ENCODE peak calls at places on chromosomes 16 and 17, in six cellular contexts. I is GM03348; P is Calu3; X is CD8-positive, alpha-beta memory T cell; R is AG10803; T is retina. G is an unnamed sample.

GRCh38 chr16:24430937-24431760 is 108.2 kb upstream of the RBBP6 start:
- DNase-seq in I (no peak), P (no peak), X (no peak), R (no peak), T (no peak), G (no peak)

GRCh38 chr17:57900991-57901743 is 51.3 kb upstream of the MRPS23 start:
- DNase-seq in I (no peak), P (peak; percentile 44), X (no peak), R (no peak), T (no peak), G (no peak)

GRCh38 chr17:40910441-40910841 is 25.4 kb upstream of the KRT20 start:
- DNase-seq in I (peak; percentile 60), P (no peak), X (no peak), R (peak; percentile 89), T (no peak), G (no peak)

GRCh38 chr16:21033707-21034106 is 116.9 kb downstream of the DNAH3 start:
- DNase-seq in I (no peak), P (no peak), X (no peak), R (peak; percentile 2), T (no peak), G (no peak)

GRCh38 chr17:82120148-82120547 is 22.1 kb upstream of the FASN start:
- DNase-seq in I (no peak), P (no peak), X (no peak), R (peak; percentile 38), T (no peak), G (no peak)

GRCh38 chr16:59039066-59039465 is 304.9 kb upstream of the GOT2 start:
- DNase-seq in I (peak; percentile 3), P (no peak), X (no peak), R (peak; percentile 64), T (no peak), G (no peak)

GRCh38 chr17:35244345-35245195 is 1.7 kb downstream of the SLFN5 start:
- DNase-seq in I (peak; percentile 79), P (peak; percentile 82), X (peak; percentile 92), R (peak; percentile 94), T (peak; percentile 34), G (peak; percentile 8)

GRCh38 chr16:28498666-28499065 is 4.2 kb downstream of the APOBR start:
- DNase-seq in I (no peak), P (no peak), X (no peak), R (no peak), T (no peak), G (no peak)

GRCh38 chr17:78409191-78409621 is 30.8 kb downstream of the PGS1 start:
- DNase-seq in I (no peak), P (peak; percentile 83), X (no peak), R (no peak), T (no peak), G (no peak)

GRCh38 chr17:15255713-15256454 is 9.2 kb downstream of the PMP22 start:
- DNase-seq in I (peak; percentile 71), P (no peak), X (no peak), R (peak; percentile 73), T (no peak), G (no peak)

GRCh38 chr16:53504665-53505064 is 1.7 kb upstream of the AKTIP start:
- DNase-seq in I (no peak), P (peak; percentile 18), X (no peak), R (peak; percentile 44), T (no peak), G (no peak)

GRCh38 chr16:2586241-2586640 is 48.4 kb downstream of the PDPK1 start:
- DNase-seq in I (no peak), P (no peak), X (no peak), R (no peak), T (no peak), G (no peak)

GRCh38 chr16:12458591-12459400 is 344.9 kb downstream of the CPPED1 start:
- DNase-seq in I (no peak), P (no peak), X (no peak), R (no peak), T (no peak), G (no peak)

GRCh38 chr16:77823067-77823466 is 34.7 kb downstream of the VAT1L start:
- DNase-seq in I (no peak), P (no peak), X (no peak), R (no peak), T (no peak), G (no peak)

GRCh38 chr16:50699345-50700159 is 6.1 kb downstream of the NOD2 start:
- DNase-seq in I (no peak), P (peak; percentile 52), X (no peak), R (peak; percentile 65), T (no peak), G (no peak)

GRCh38 chr17:47117386-47117785 is 71.7 kb downstream of the CDC27 start:
- DNase-seq in I (no peak), P (no peak), X (no peak), R (no peak), T (no peak), G (no peak)

GRCh38 chr16:55913717-55914116 is 38.5 kb upstream of the CES5A start:
- DNase-seq in I (no peak), P (no peak), X (no peak), R (no peak), T (no peak), G (no peak)

GRCh38 chr16:77835111-77835510 is 46.7 kb downstream of the VAT1L start:
- DNase-seq in I (no peak), P (no peak), X (no peak), R (peak; percentile 71), T (no peak), G (no peak)

GRCh38 chr16:70688266-70688742 is 2.5 kb upstream of the MTSS2 start:
- DNase-seq in I (peak; percentile 72), P (no peak), X (no peak), R (peak; percentile 89), T (no peak), G (no peak)

GRCh38 chr16:84391151-84391873 is 23.0 kb downstream of the ATP2C2 start:
- DNase-seq in I (peak; percentile 29), P (no peak), X (no peak), R (peak; percentile 49), T (no peak), G (no peak)

GRCh38 chr17:2089021-2089422 is 34.1 kb downstream of the HIC1 start:
- DNase-seq in I (peak; percentile 59), P (no peak), X (no peak), R (peak; percentile 58), T (peak; percentile 30), G (no peak)

GRCh38 chr17:550041-550398 is 164.6 kb downstream of the VPS53 start:
- DNase-seq in I (peak; percentile 34), P (no peak), X (no peak), R (peak; percentile 17), T (no peak), G (no peak)

GRCh38 chr17:59266748-59267147 is 46.4 kb downstream of the GDPD1 start:
- DNase-seq in I (peak; percentile 34), P (no peak), X (no peak), R (peak; percentile 23), T (no peak), G (no peak)

GRCh38 chr17:82333279-82334171 is at the start of gene SECTM1:
- DNase-seq in I (peak; percentile 80), P (no peak), X (no peak), R (peak; percentile 56), T (no peak), G (no peak)

GRCh38 chr16:66486773-66487579 is 59.9 kb downstream of the BEAN1 start:
- DNase-seq in I (peak; percentile 61), P (no peak), X (no peak), R (peak; percentile 80), T (no peak), G (no peak)

GRCh38 chr17:57530026-57530425 is 215.1 kb downstream of the CCDC182 start:
- DNase-seq in I (peak; percentile 52), P (no peak), X (no peak), R (peak; percentile 58), T (no peak), G (no peak)

GRCh38 chr17:30363715-30364202 is 15.0 kb upstream of the CPD start:
- DNase-seq in I (peak; percentile 46), P (peak; percentile 56), X (peak; percentile 91), R (peak; percentile 74), T (no peak), G (no peak)

GRCh38 chr17:10197721-10198508 is 491 bp downstream of the GAS7 start:
- DNase-seq in I (peak; percentile 27), P (no peak), X (peak; percentile 9), R (no peak), T (peak; percentile 79), G (peak; percentile 30)

GRCh38 chr17:28725166-28725659 is 820 bp downstream of the TLCD1 start:
- DNase-seq in I (no peak), P (no peak), X (no peak), R (peak; percentile 54), T (no peak), G (no peak)

GRCh38 chr17:59365383-59365981 is 34.0 kb downstream of the YPEL2 start:
- DNase-seq in I (no peak), P (no peak), X (peak; percentile 21), R (no peak), T (peak; percentile 70), G (no peak)

GRCh38 chr17:7478276-7479138 is 924 bp downstream of the ZBTB4 start:
- DNase-seq in I (peak; percentile 79), P (peak; percentile 35), X (peak; percentile 72), R (peak; percentile 48), T (peak; percentile 78), G (no peak)

GRCh38 chr16:31138621-31139578 is 3.4 kb upstream of the PRSS8 start:
- DNase-seq in I (no peak), P (peak; percentile 97), X (no peak), R (peak; percentile 63), T (no peak), G (no peak)

GRCh38 chr17:82283208-82283749 is 9.8 kb upstream of the CSNK1D start:
- DNase-seq in I (peak; percentile 50), P (peak; percentile 55), X (no peak), R (peak; percentile 52), T (no peak), G (no peak)

GRCh38 chr17:63519972-63520882 is 2.9 kb upstream of the KCNH6 start:
- DNase-seq in I (no peak), P (no peak), X (no peak), R (no peak), T (no peak), G (no peak)

GRCh38 chr17:47941998-47942490 is 673 bp downstream of the PNPO start:
- DNase-seq in I (no peak), P (no peak), X (no peak), R (no peak), T (no peak), G (no peak)

GRCh38 chr16:88387941-88388627 is 5.3 kb downstream of the ZNF469 start:
- DNase-seq in I (no peak), P (peak; percentile 96), X (no peak), R (peak; percentile 83), T (peak; percentile 70), G (no peak)

GRCh38 chr17:79607941-79608728 is 2.7 kb downstream of the RBFOX3 start:
- DNase-seq in I (peak; percentile 67), P (peak; percentile 27), X (no peak), R (no peak), T (peak; percentile 87), G (peak; percentile 50)

GRCh38 chr16:58105619-58106018 is 23.6 kb downstream of the CFAP20 start:
- DNase-seq in I (no peak), P (no peak), X (no peak), R (no peak), T (no peak), G (no peak)